ENCODE peak calls at places on chromosomes 16 and 17, in seven cellular contexts. J is IMR-90, Z is ovary, B is esophagus squamous epithelium, M is sigmoid colon, I is thyroid gland, A is tibial nerve. U is an unnamed sample. For H3K27me3, the result is how much of the 10 kb centered on the place peaks cover.

GRCh38 chr17:60720763-60721531 is 43.3 kb downstream of the BCAS3 start:
- DNase-seq in Z (no peak), A (peak), I (peak), M (no peak), B (no peak), J (peak), U (peak)

GRCh38 chr17:82835122-82835521 is 4.7 kb downstream of the ZNF750 start:
- DNase-seq in A (no peak), Z (no peak), B (no peak), M (no peak), J (no peak), I (no peak), U (peak)

GRCh38 chr17:39867891-39868553 is at the start of gene ZPBP2:
- DNase-seq in J (no peak), M (no peak), B (no peak), A (no peak), I (no peak), Z (no peak), U (peak)

GRCh38 chr16:83420206-83420760 is 387.5 kb upstream of the HSBP1 start:
- DNase-seq in M (no peak), Z (no peak), A (no peak), I (no peak), B (no peak), J (peak), U (no peak)

GRCh38 chr17:81935709-81936084 is 1.4 kb downstream of the PYCR1 start:
- DNase-seq in I (no peak), Z (no peak), A (no peak), J (no peak), M (no peak), B (no peak), U (no peak)

GRCh38 chr16:19168173-19169080 is at the start of gene SYT17:
- DNase-seq in M (no peak), A (no peak), J (no peak), Z (no peak), B (no peak), I (peak), U (no peak)

GRCh38 chr17:4541041-4541327 is 14.2 kb downstream of the MYBBP1A start:
- DNase-seq in M (no peak), B (no peak), J (no peak), A (no peak), I (no peak), Z (no peak), U (no peak)

GRCh38 chr17:11642655-11643054 is 44.4 kb downstream of the DNAH9 start:
- DNase-seq in M (no peak), Z (no peak), A (peak), J (no peak), B (no peak), I (no peak), U (no peak)

GRCh38 chr16:50878536-50878935 is 136.7 kb downstream of the CYLD start:
- DNase-seq in A (no peak), B (no peak), J (no peak), Z (no peak), M (no peak), I (no peak), U (no peak)

GRCh38 chr17:27633312-27634025 is 2.5 kb downstream of the LGALS9 start:
- DNase-seq in M (no peak), Z (no peak), I (no peak), A (no peak), B (no peak), J (peak), U (peak)

GRCh38 chr17:17719199-17719940 is 38.1 kb downstream of the RAI1 start:
- DNase-seq in M (no peak), A (no peak), J (no peak), Z (no peak), B (no peak), I (no peak), U (no peak)

DNA sequence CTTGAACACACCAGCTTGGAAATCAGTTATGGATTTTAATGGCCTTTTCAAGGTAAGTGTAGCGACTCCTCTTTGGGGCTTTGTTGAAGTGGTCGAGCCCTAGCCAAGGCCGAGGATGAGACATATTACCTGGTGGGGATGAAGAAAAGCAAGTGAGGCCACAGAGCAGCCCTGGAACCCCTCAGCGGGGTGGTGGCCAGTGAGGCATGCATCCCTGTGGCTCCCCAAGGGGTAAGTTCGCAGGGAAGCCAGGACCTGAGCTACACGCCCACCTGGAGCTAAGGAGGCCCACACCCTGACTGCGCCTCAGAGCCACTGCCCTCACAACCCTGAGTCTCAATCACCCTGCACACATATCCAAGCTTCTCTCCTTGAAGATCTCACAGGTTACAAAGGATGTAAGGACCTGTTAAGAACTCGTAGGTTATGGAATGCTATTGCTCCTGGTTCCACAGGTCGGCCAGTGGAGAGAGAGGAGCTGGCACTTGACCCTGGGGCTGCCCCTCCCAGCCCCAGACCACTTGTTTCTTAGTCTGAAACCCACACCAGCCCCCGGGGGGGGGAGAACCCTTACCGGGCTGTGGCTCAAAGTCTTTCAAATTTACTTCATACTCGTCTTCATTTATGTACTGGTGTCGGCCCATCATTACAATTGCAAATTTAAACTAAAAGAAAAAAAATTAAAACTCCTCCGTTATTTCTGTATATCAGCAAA is 12.0 kb downstream of the LITAFD start:
- DNase-seq in I (no peak), A (no peak), Z (no peak), M (peak), J (no peak), B (no peak), U (no peak)
- H3K27me3 ChIP-seq in I (under half), A (under half), Z (under half), M (under half), J (under half), B (under half), U (under half)

GRCh38 chr17:44192750-44193149 is 6.0 kb downstream of the TMUB2 start:
- DNase-seq in J (no peak), B (no peak), A (no peak), I (no peak), Z (no peak), M (no peak), U (no peak)
- TF ChIP-seq POLR2A in J (no peak), B (no peak), A (no peak), I (no peak), Z (no peak), M (no peak), U (no peak)

DNA sequence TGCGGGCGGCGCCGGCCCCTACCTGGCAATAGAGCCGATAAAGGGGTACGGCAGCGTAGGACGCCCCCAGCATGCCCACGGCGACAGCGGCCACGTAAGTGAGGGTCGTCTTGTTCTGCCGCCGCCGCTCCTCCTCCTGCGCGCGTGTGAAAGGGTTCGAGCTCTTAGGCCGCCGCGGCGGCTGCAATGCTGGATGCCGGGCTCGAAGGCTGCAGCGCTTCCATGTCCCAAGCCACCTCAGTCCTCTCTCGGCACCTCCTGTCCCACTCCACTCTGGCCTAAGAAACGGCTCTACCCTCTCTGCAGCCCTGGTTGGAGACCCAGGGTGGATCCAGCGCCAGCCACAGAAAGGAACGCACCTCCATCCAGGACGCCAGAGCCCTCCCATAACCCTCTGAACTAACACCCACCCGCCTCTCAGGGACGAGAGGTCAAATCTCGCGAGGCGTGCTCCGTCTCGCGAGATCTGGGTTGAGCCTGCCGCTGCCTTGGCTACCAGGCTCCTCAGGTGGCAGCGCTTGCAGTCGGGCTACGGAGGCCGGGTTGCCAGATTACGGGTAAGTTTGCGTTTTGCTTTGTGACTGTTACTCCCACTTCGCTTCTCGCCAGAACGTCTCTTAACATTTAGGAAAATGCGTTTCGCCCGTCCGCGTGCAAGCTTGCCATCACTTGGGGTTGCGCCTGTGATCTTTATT is at the start of the genes COX11 and STXBP4:
- DNase-seq in I (peak), J (peak), M (peak), Z (peak), B (peak), A (peak), U (peak)
- TF ChIP-seq CTCF in I (peak), J (no peak), M (no peak), Z (peak), B (peak), A (peak), U (no peak)

DNA sequence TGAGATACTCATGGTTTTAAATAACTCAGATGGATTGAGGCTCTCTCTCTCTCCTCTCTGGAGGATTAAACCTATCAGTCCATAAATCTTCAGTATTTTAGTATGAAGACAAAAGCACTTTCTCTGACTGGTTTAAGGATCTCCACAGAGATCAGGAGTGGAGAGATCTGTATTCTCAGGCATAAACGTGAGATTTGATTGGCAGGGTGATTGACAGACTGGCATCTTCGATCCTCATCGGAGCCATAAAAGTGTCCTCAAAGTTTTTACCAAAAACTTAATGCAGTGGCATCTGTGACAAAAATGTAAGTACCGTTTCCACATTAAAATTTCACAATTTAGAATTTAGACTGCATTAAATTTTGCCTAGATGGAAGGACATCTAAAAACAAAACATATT is 870.1 kb downstream of the KCNJ2 start:
- DNase-seq in I (no peak), A (no peak), B (no peak), J (no peak), Z (no peak), M (no peak), U (no peak)
- H3K27me3 ChIP-seq in I (under half), A (under half), B (under half), J (under half), Z (under half), M (under half), U (under half)

GRCh38 chr16:4733747-4734062 is 366 bp downstream of the ANKS3 start:
- DNase-seq in A (no peak), Z (no peak), J (no peak), B (no peak), M (peak), I (no peak), U (no peak)

GRCh38 chr16:4734730-4735575 is 616 bp downstream of the DNAAF8 start:
- DNase-seq in B (peak), Z (peak), M (peak), I (peak), J (peak), A (peak), U (peak)

GRCh38 chr16:4736546-4736945 is 2.2 kb downstream of the DNAAF8 start:
- DNase-seq in B (no peak), J (no peak), A (no peak), I (no peak), M (no peak), Z (no peak), U (no peak)

GRCh38 chr16:4733211-4733742 is 794 bp downstream of the ANKS3 start:
- DNase-seq in I (peak), J (no peak), B (no peak), Z (no peak), M (no peak), A (no peak), U (no peak)

GRCh38 chr16:4734063-4734729 is at the start of the genes ANKS3 and DNAAF8:
- DNase-seq in B (peak), M (peak), J (peak), I (peak), A (peak), Z (peak), U (peak)
- TF ChIP-seq POLR2A in B (no peak), M (no peak), J (no peak), I (no peak), A (peak), Z (peak), U (no peak)

GRCh38 chr16:85544668-85545067 is 68.5 kb upstream of the GSE1 start:
- DNase-seq in M (no peak), A (no peak), B (no peak), J (no peak), Z (no peak), I (no peak), U (no peak)
- TF ChIP-seq CTCF in M (no peak), A (no peak), B (no peak), J (no peak), Z (no peak), I (no peak), U (no peak)

DNA sequence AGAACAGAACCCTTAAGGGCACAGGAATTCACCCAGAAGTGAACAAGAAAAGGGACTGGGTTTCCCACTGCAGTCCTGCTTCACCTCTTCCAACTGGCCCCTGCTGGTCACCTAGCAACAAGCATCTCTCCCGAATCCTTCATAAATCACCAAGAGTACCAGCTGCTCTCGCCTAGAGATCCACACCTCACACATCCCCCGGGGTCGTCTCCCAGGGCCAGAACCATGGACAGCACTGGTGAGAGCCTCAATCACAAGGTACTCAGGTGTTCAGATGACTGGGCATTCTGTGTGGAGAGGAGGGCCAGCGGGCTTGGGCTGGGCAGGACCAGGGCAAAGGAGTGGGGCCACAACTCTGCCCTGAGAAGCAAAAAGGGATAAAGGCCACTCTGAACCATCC is 65.9 kb downstream of the CCT6B start:
- DNase-seq in M (no peak), J (no peak), Z (no peak), A (no peak), B (no peak), I (no peak), U (no peak)
- H3K27me3 ChIP-seq in M (under half), J (under half), Z (under half), A (under half), B (half or more), I (under half), U (under half)

DNA sequence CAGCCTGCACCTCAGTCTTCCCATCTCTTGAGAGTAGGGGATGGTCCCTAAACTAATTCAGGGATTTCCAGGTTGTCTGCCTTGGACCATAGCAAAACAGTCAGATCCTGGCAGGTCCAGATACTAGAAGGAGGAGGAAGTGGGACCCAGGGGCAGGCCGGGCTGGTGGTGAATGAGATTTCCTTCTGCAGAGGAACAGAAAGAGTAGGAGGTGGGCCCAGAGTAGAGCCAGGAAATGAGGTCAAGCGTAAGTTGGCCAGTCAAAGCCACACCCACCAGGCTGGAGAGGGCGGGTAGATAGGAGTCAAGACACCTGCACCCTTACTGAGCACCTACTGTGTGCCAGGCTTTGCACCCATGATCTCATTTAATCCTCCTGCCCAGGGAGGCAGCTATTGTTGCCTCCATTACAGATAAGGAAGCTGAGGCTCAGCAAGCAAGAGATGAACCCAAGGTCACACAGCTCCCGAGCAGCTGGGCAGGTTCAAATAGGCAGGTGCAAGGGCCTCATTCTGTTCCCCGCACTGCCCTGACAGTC is 2.6 kb downstream of the CDH5 start:
- DNase-seq in J (no peak), B (no peak), I (no peak), M (no peak), Z (no peak), A (no peak), U (no peak)
- TF ChIP-seq POLR2A in J (no peak), B (no peak), I (no peak), M (no peak), Z (no peak), A (no peak), U (no peak)

GRCh38 chr17:48522990-48523389 is 7.8 kb downstream of the HOXB1 start:
- DNase-seq in B (no peak), Z (no peak), I (no peak), J (no peak), M (no peak), A (no peak), U (no peak)
- TF ChIP-seq CTCF in B (no peak), Z (no peak), I (no peak), J (peak), M (no peak), A (no peak), U (no peak)